ENCODE peak calls at places on chromosomes 16 and 17, in eight cellular contexts. N is testis, C is ovary, X is prostate gland, T is A549, J is upper lobe of left lung, H is sigmoid colon, P is tibial nerve. F is an unnamed sample. For H3K4me1, the result is how much of the 10 kb centered on the place peaks cover.

GRCh38 chr17:36123431-36123830 is 19.8 kb downstream of the CCL4 start:
- DNase-seq in N (no peak), C (no peak), X (no peak), T (no peak), J (no peak), H (no peak), P (no peak), F (no peak)

GRCh38 chr17:6666077-6666521 is 14.5 kb downstream of the C17orf100 start:
- DNase-seq in N (peak), C (peak), X (peak), T (peak), J (no peak), H (peak), P (peak), F (peak)

GRCh38 chr17:57991537-57991936 is 3.5 kb upstream of the VEZF1 start:
- DNase-seq in N (no peak), C (no peak), X (no peak), T (no peak), J (no peak), H (no peak), P (no peak), F (no peak)

GRCh38 chr16:66426112-66427035 is 721 bp upstream of the BEAN1 start:
- DNase-seq in N (no peak), C (no peak), X (no peak), T (no peak), J (peak), H (peak), P (no peak), F (no peak)

GRCh38 chr16:77213542-77214108 is 14.4 kb downstream of the SYCE1L start:
- DNase-seq in N (no peak), C (peak), X (no peak), T (peak), J (no peak), H (no peak), P (no peak), F (no peak)

GRCh38 chr17:81401727-81402529 is 6.7 kb downstream of the BAHCC1 start:
- DNase-seq in N (no peak), C (peak), X (no peak), T (peak), J (peak), H (no peak), P (no peak), F (no peak)

GRCh38 chr17:39069114-39069756 is 82.2 kb downstream of the PLXDC1 start:
- DNase-seq in N (peak), C (no peak), X (peak), T (peak), J (no peak), H (no peak), P (no peak), F (no peak)

GRCh38 chr17:67469208-67469980 is 92.3 kb downstream of the PITPNC1 start:
- DNase-seq in N (peak), C (no peak), X (peak), T (no peak), J (peak), H (no peak), P (no peak), F (no peak)

GRCh38 chr16:50602531-50603205 is 54.5 kb downstream of the NKD1 start:
- DNase-seq in N (no peak), C (no peak), X (peak), T (no peak), J (no peak), H (peak), P (no peak), F (no peak)

DNA sequence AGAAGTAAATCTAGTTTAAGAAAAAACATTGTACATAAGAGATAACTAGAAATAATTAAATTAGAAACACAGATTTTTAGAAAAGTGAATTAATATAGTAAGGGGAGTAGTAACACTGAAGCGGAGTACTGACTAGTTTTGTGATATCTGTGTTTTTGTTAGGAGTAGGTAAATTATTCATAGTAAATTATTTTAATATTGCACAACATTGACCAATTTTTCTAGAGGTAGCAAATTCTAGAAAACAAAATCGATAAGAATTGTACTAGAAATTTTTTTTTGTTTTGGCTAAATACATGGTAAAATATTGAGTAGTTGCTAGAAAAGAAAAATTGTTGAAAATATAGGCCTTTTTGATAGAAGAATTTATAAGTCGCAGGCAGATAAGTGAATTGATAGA is 156.5 kb downstream of the CHD9 start:
- DNase-seq in N (no peak), C (no peak), X (no peak), T (no peak), J (no peak), H (no peak), P (no peak), F (no peak)
- H3K27ac ChIP-seq in N (no peak), C (no peak), X (no peak), T (no peak), J (no peak), H (no peak), P (peak), F (peak)

DNA sequence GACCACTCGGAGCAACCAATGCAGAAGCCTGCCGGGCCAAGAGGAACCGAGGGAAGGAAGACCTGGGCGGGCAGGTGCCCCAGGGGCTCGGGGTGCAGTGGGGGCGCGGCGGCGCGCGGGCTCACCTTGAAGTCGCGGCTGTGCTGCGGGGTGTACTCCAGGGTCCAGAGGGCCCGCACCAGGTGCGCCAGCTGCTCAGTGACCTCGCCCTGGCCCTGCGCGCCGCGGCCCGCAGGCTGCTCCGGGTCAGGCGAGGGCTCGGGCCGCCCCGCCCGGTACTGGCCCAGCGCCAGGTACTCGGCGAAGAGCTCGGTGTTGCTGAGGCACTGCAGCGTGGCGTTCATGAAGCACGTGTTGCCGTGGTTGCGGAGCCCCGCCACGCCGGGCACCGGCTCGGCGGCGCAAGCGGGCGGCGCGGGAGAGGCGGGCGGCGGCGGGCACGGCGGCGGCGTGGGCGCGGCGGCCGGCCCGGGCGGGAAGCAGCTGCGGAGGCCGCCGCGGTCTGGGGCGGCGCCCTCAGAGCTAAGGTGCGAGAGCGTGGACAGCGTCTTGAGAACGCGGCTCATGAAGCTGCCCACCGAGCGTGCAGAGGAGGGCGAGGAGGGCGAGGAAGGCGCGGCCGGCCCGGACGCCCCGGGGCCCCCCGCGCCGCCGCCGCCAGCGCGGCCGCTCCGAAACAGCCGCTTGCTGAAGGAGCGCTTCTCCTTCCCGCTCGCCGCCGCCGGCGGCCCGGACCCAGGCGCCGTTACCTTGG is 562 bp downstream of the USP31 start:
- DNase-seq in N (peak), C (peak), X (peak), T (peak), J (peak), H (peak), P (peak), F (peak)
- TF ChIP-seq POLR2A in N (no peak), C (no peak), X (no peak), T (no peak), J (no peak), H (no peak), P (no peak), F (no peak)

GRCh38 chr16:85202051-85202601 is 89.9 kb upstream of the CIBAR2 start:
- DNase-seq in N (no peak), C (peak), X (no peak), T (no peak), J (no peak), H (no peak), P (no peak), F (no peak)
- H3K4me1 ChIP-seq in N (half or more), C (half or more), X (under half), T (under half), J (under half), H (half or more), P (under half), F (half or more)

DNA sequence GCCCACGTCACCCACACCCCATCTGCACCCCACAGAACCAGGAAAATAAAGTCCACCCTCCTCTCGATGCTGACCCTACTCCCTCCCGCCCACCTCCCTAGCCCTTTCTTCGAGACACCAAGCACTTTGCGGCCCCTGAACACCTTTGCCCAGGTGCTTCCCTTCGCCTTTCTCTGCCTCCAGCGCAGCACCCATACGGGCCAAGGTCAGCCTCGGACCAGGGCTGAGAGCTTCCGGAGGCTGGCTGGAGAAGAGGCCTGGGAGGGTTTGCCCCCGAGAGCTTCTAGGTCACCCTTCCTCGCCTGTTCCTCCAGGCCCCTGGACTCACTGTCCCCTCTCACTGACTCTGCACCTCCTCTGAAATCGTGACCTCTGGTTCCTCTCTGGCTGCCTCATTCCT is 2.7 kb upstream of the NHERF2 start:
- DNase-seq in N (no peak), C (no peak), X (no peak), T (no peak), J (no peak), H (no peak), P (no peak), F (no peak)
- H3K27ac ChIP-seq in N (peak), C (no peak), X (no peak), T (peak), J (peak), H (peak), P (peak), F (peak)

DNA sequence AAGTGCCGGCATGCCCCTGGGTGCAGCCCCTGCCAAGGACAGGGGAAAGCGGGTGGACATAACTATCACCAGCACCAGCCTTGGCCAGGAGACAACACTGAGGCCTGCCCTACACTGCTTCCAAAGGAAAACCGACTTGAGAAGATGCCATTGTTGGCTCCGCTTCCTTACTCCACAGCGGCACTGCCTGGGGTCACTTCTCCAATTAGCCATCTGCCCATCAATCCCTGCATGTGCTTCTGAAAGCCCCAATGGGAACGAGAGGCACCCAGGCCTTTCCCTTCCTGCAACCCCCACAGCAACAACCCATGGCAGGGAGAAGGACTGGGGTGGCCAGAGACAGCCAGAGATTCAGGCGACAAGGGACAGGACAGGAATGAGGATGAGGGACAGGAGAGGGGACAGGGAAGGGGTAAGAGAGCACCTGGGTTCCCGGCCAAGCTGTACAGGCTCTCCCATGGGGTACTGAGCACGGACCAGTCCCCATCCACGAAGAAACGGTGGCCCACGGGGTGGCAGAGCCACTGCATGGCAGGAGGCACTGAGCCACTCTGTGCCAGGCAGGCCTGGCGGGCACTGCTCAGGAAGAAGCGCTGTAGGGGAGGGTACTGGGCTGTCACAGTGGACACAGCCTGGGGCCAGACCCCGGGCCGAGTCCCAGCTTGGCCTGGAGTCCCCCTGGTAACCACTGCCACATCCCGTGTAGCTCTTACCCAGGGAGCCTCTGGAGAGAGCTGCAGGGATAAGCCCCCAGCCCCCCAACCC is 21.2 kb downstream of the SREBF1 start:
- DNase-seq in N (no peak), C (no peak), X (no peak), T (no peak), J (peak), H (no peak), P (no peak), F (no peak)
- TF ChIP-seq POLR2A in N (no peak), C (no peak), X (no peak), T (no peak), J (no peak), H (no peak), P (no peak), F (no peak)

GRCh38 chr17:76548378-76549214 is 8.8 kb downstream of the PRCD start:
- DNase-seq in N (no peak), C (no peak), X (no peak), T (no peak), J (no peak), H (no peak), P (no peak), F (no peak)
- H3K4me1 ChIP-seq in N (under half), C (under half), X (under half), T (under half), J (half or more), H (under half), P (under half), F (half or more)

F was measured in gastrocnemius medialis.